ENCODE peak calls at places on chromosomes 7 and 10, in five cellular contexts. One of them, this sample, is unnamed.

GRCh38 chr10:62554632-62555199 is 180.5 kb downstream of the ZNF365 start:
- DNase-seq in psoas muscle: no peak
- DNase-seq in mesendoderm: peak; percentile 94
- DNase-seq in Peyer's patch: no peak
- DNase-seq in right lobe of liver: no peak
- DNase-seq in this sample: peak; percentile 63

GRCh38 chr7:28178537-28178936 is 2.1 kb downstream of the JAZF1 start:
- DNase-seq in right lobe of liver: no peak
- DNase-seq in Peyer's patch: no peak
- DNase-seq in mesendoderm: no peak
- DNase-seq in psoas muscle: no peak
- DNase-seq in this sample: no peak

GRCh38 chr7:69422473-69423102 is 175.7 kb upstream of the AUTS2 start:
- DNase-seq in mesendoderm: no peak
- DNase-seq in right lobe of liver: no peak
- DNase-seq in Peyer's patch: no peak
- DNase-seq in psoas muscle: no peak
- DNase-seq in this sample: no peak

GRCh38 chr7:11702938-11703337 is 129.1 kb downstream of the THSD7A start:
- DNase-seq in right lobe of liver: no peak
- DNase-seq in mesendoderm: no peak
- DNase-seq in Peyer's patch: no peak
- DNase-seq in psoas muscle: no peak
- DNase-seq in this sample: no peak

GRCh38 chr10:124708922-124709520 is 35.2 kb downstream of the FAM53B start:
- DNase-seq in Peyer's patch: peak; percentile 47
- DNase-seq in right lobe of liver: peak; percentile 42
- DNase-seq in psoas muscle: no peak
- DNase-seq in mesendoderm: peak; percentile 82
- DNase-seq in this sample: peak; percentile 64

GRCh38 chr7:44225566-44226395 is 25.0 kb downstream of the YKT6 start:
- DNase-seq in right lobe of liver: no peak
- DNase-seq in Peyer's patch: no peak
- DNase-seq in mesendoderm: no peak
- DNase-seq in psoas muscle: peak; percentile 40
- DNase-seq in this sample: no peak

GRCh38 chr10:33303988-33304387 is 30.5 kb downstream of the NRP1 start:
- DNase-seq in psoas muscle: no peak
- DNase-seq in mesendoderm: no peak
- DNase-seq in Peyer's patch: no peak
- DNase-seq in right lobe of liver: no peak
- DNase-seq in this sample: no peak

GRCh38 chr10:5588603-5589002 is 63.8 kb downstream of the CALML3 start:
- DNase-seq in mesendoderm: no peak
- DNase-seq in right lobe of liver: peak; percentile 12
- DNase-seq in psoas muscle: no peak
- DNase-seq in Peyer's patch: no peak
- DNase-seq in this sample: no peak

GRCh38 chr7:153858335-153858734 is 193.9 kb upstream of the DPP6 start:
- DNase-seq in Peyer's patch: no peak
- DNase-seq in psoas muscle: no peak
- DNase-seq in mesendoderm: peak; percentile 59
- DNase-seq in right lobe of liver: no peak
- DNase-seq in this sample: no peak

GRCh38 chr10:78875331-78875877 is 193.4 kb upstream of the ZMIZ1 start:
- DNase-seq in mesendoderm: peak; percentile 71
- DNase-seq in right lobe of liver: no peak
- DNase-seq in psoas muscle: no peak
- DNase-seq in Peyer's patch: no peak
- DNase-seq in this sample: peak; percentile 32

GRCh38 chr10:101007915-101008822 is 8.6 kb downstream of the LZTS2 start:
- DNase-seq in psoas muscle: no peak
- DNase-seq in Peyer's patch: no peak
- DNase-seq in mesendoderm: no peak
- DNase-seq in right lobe of liver: no peak
- DNase-seq in this sample: no peak

GRCh38 chr10:103722632-103723031 is 132.7 kb downstream of the SH3PXD2A start:
- DNase-seq in Peyer's patch: no peak
- DNase-seq in right lobe of liver: peak; percentile 13
- DNase-seq in mesendoderm: no peak
- DNase-seq in psoas muscle: no peak
- DNase-seq in this sample: no peak

GRCh38 chr7:10708447-10708846 is 265.2 kb upstream of the PHF14 start:
- DNase-seq in psoas muscle: no peak
- DNase-seq in mesendoderm: peak; percentile 71
- DNase-seq in Peyer's patch: no peak
- DNase-seq in right lobe of liver: no peak
- DNase-seq in this sample: peak; percentile 78

GRCh38 chr10:20040012-20040411 is 223.8 kb downstream of the PLXDC2 start:
- DNase-seq in psoas muscle: no peak
- DNase-seq in right lobe of liver: no peak
- DNase-seq in mesendoderm: no peak
- DNase-seq in Peyer's patch: no peak
- DNase-seq in this sample: no peak

GRCh38 chr7:14071045-14071444 is 81.6 kb upstream of the ETV1 start:
- DNase-seq in psoas muscle: no peak
- DNase-seq in mesendoderm: no peak
- DNase-seq in right lobe of liver: no peak
- DNase-seq in Peyer's patch: no peak
- DNase-seq in this sample: no peak

GRCh38 chr10:82313401-82313800 is 438.4 kb downstream of the NRG3 start:
- DNase-seq in psoas muscle: no peak
- DNase-seq in Peyer's patch: no peak
- DNase-seq in mesendoderm: no peak
- DNase-seq in right lobe of liver: no peak
- DNase-seq in this sample: no peak

GRCh38 chr7:8295638-8296361 is 33.8 kb upstream of the ICA1 start:
- DNase-seq in Peyer's patch: no peak
- DNase-seq in psoas muscle: no peak
- DNase-seq in right lobe of liver: no peak
- DNase-seq in mesendoderm: peak; percentile 94
- DNase-seq in this sample: peak; percentile 88

GRCh38 chr10:62433181-62433692 is 59.1 kb downstream of the ZNF365 start:
- DNase-seq in mesendoderm: peak; percentile 36
- DNase-seq in psoas muscle: peak; percentile 63
- DNase-seq in Peyer's patch: no peak
- DNase-seq in right lobe of liver: no peak
- DNase-seq in this sample: no peak

GRCh38 chr10:1550616-1551015 is 186.7 kb downstream of the ADARB2 start:
- DNase-seq in mesendoderm: no peak
- DNase-seq in right lobe of liver: no peak
- DNase-seq in Peyer's patch: peak; percentile 12
- DNase-seq in psoas muscle: no peak
- DNase-seq in this sample: no peak

GRCh38 chr10:31350891-31351290 is 31.9 kb downstream of the ZEB1 start:
- DNase-seq in Peyer's patch: no peak
- DNase-seq in right lobe of liver: no peak
- DNase-seq in mesendoderm: no peak
- DNase-seq in psoas muscle: no peak
- DNase-seq in this sample: no peak

GRCh38 chr7:16416289-16417282 is 4.8 kb downstream of the CRPPA start:
- DNase-seq in psoas muscle: no peak
- DNase-seq in right lobe of liver: no peak
- DNase-seq in Peyer's patch: no peak
- DNase-seq in mesendoderm: no peak
- DNase-seq in this sample: no peak

GRCh38 chr10:125291841-125292240 is 131.5 kb upstream of the CTBP2 start:
- DNase-seq in mesendoderm: no peak
- DNase-seq in right lobe of liver: no peak
- DNase-seq in psoas muscle: no peak
- DNase-seq in Peyer's patch: no peak
- DNase-seq in this sample: no peak

GRCh38 chr7:70354409-70355169 is 756.3 kb downstream of the AUTS2 start:
- DNase-seq in psoas muscle: no peak
- DNase-seq in Peyer's patch: no peak
- DNase-seq in right lobe of liver: no peak
- DNase-seq in mesendoderm: no peak
- DNase-seq in this sample: no peak

GRCh38 chr10:110840225-110840922 is 31.4 kb upstream of the PDCD4 start:
- DNase-seq in psoas muscle: no peak
- DNase-seq in right lobe of liver: peak; percentile 82
- DNase-seq in Peyer's patch: peak; percentile 93
- DNase-seq in mesendoderm: no peak
- DNase-seq in this sample: no peak

GRCh38 chr7:25726180-25726579 is 425.8 kb upstream of the NFE2L3 start:
- DNase-seq in psoas muscle: no peak
- DNase-seq in right lobe of liver: no peak
- DNase-seq in Peyer's patch: no peak
- DNase-seq in mesendoderm: peak; percentile 74
- DNase-seq in this sample: peak; percentile 70

GRCh38 chr10:96073722-96074121 is 30.3 kb downstream of the CCNJ start:
- DNase-seq in Peyer's patch: no peak
- DNase-seq in mesendoderm: no peak
- DNase-seq in psoas muscle: no peak
- DNase-seq in right lobe of liver: no peak
- DNase-seq in this sample: no peak

GRCh38 chr10:103691267-103691666 is 164.1 kb downstream of the SH3PXD2A start:
- DNase-seq in mesendoderm: no peak
- DNase-seq in psoas muscle: no peak
- DNase-seq in Peyer's patch: no peak
- DNase-seq in right lobe of liver: no peak
- DNase-seq in this sample: no peak

GRCh38 chr10:88428442-88428841 is 154.7 kb downstream of the RNLS start:
- DNase-seq in right lobe of liver: no peak
- DNase-seq in Peyer's patch: no peak
- DNase-seq in mesendoderm: peak; percentile 45
- DNase-seq in psoas muscle: no peak
- DNase-seq in this sample: no peak

GRCh38 chr10:78657622-78658165 is 411.1 kb upstream of the ZMIZ1 start:
- DNase-seq in right lobe of liver: peak; percentile 79
- DNase-seq in mesendoderm: peak; percentile 80
- DNase-seq in psoas muscle: peak; percentile 76
- DNase-seq in Peyer's patch: peak; percentile 81
- DNase-seq in this sample: peak; percentile 67

GRCh38 chr7:13778967-13779366 is 210.5 kb downstream of the ETV1 start:
- DNase-seq in psoas muscle: no peak
- DNase-seq in mesendoderm: no peak
- DNase-seq in right lobe of liver: no peak
- DNase-seq in Peyer's patch: no peak
- DNase-seq in this sample: no peak

GRCh38 chr7:516216-516605 is 3.4 kb downstream of the PDGFA start:
- DNase-seq in psoas muscle: no peak
- DNase-seq in right lobe of liver: no peak
- DNase-seq in mesendoderm: peak; percentile 41
- DNase-seq in Peyer's patch: no peak
- DNase-seq in this sample: peak; percentile 51

GRCh38 chr7:81740403-81740802 is 29.4 kb downstream of the HGF start:
- DNase-seq in right lobe of liver: no peak
- DNase-seq in mesendoderm: no peak
- DNase-seq in psoas muscle: no peak
- DNase-seq in Peyer's patch: no peak
- DNase-seq in this sample: no peak

GRCh38 chr10:105647354-105647753 is 1006.3 kb downstream of the SORCS3 start:
- DNase-seq in right lobe of liver: no peak
- DNase-seq in Peyer's patch: no peak
- DNase-seq in psoas muscle: no peak
- DNase-seq in mesendoderm: no peak
- DNase-seq in this sample: no peak

GRCh38 chr7:1095621-1096155 is 7.8 kb downstream of the GPER1 start:
- DNase-seq in Peyer's patch: no peak
- DNase-seq in psoas muscle: no peak
- DNase-seq in mesendoderm: no peak
- DNase-seq in right lobe of liver: no peak
- DNase-seq in this sample: no peak

GRCh38 chr7:101432316-101432715 is 69.6 kb downstream of the COL26A1 start:
- DNase-seq in mesendoderm: no peak
- DNase-seq in psoas muscle: no peak
- DNase-seq in right lobe of liver: no peak
- DNase-seq in Peyer's patch: no peak
- DNase-seq in this sample: no peak

GRCh38 chr7:101428093-101428866 is 65.6 kb downstream of the COL26A1 start:
- DNase-seq in psoas muscle: no peak
- DNase-seq in mesendoderm: no peak
- DNase-seq in right lobe of liver: no peak
- DNase-seq in Peyer's patch: no peak
- DNase-seq in this sample: no peak

GRCh38 chr7:101422361-101423195 is 59.9 kb downstream of the COL26A1 start:
- DNase-seq in right lobe of liver: no peak
- DNase-seq in mesendoderm: peak; percentile 50
- DNase-seq in psoas muscle: no peak
- DNase-seq in Peyer's patch: no peak
- DNase-seq in this sample: no peak

GRCh38 chr7:101421123-101421522 is 58.4 kb downstream of the COL26A1 start:
- DNase-seq in mesendoderm: no peak
- DNase-seq in Peyer's patch: no peak
- DNase-seq in right lobe of liver: no peak
- DNase-seq in psoas muscle: no peak
- DNase-seq in this sample: no peak

GRCh38 chr7:101426303-101427011 is 63.8 kb downstream of the COL26A1 start:
- DNase-seq in psoas muscle: no peak
- DNase-seq in mesendoderm: no peak
- DNase-seq in right lobe of liver: no peak
- DNase-seq in Peyer's patch: no peak
- DNase-seq in this sample: no peak
- H3K27me3 ChIP-seq in psoas muscle: no peaks in the 10 kb centered on the region
- H3K27me3 ChIP-seq in mesendoderm: no peaks in the 10 kb centered on the region
- H3K27me3 ChIP-seq in right lobe of liver: no peaks in the 10 kb centered on the region
- H3K27me3 ChIP-seq in Peyer's patch: no peaks in the 10 kb centered on the region
- H3K27me3 ChIP-seq in this sample: no peaks in the 10 kb centered on the region

GRCh38 chr10:90915141-90916075 is 5.5 kb downstream of the ANKRD1 start:
- DNase-seq in right lobe of liver: no peak
- DNase-seq in mesendoderm: no peak
- DNase-seq in psoas muscle: no peak
- DNase-seq in Peyer's patch: no peak
- DNase-seq in this sample: no peak

GRCh38 chr10:90912176-90912575 is 8.7 kb downstream of the ANKRD1 start:
- DNase-seq in psoas muscle: no peak
- DNase-seq in Peyer's patch: no peak
- DNase-seq in mesendoderm: peak; percentile 63
- DNase-seq in right lobe of liver: no peak
- DNase-seq in this sample: no peak

GRCh38 chr10:90916392-90917110 is 4.3 kb downstream of the ANKRD1 start:
- DNase-seq in mesendoderm: no peak
- DNase-seq in Peyer's patch: no peak
- DNase-seq in psoas muscle: no peak
- DNase-seq in right lobe of liver: no peak
- DNase-seq in this sample: no peak

GRCh38 chr10:90912854-90913479 is 7.9 kb downstream of the ANKRD1 start:
- DNase-seq in Peyer's patch: no peak
- DNase-seq in psoas muscle: no peak
- DNase-seq in mesendoderm: peak; percentile 53
- DNase-seq in right lobe of liver: no peak
- DNase-seq in this sample: no peak

GRCh38 chr10:90913774-90914420 is 7.0 kb downstream of the ANKRD1 start:
- DNase-seq in right lobe of liver: no peak
- DNase-seq in Peyer's patch: no peak
- DNase-seq in psoas muscle: no peak
- DNase-seq in mesendoderm: no peak
- DNase-seq in this sample: no peak
- H3K27me3 ChIP-seq in right lobe of liver: no peaks in the 10 kb centered on the region
- H3K27me3 ChIP-seq in Peyer's patch: no peaks in the 10 kb centered on the region
- H3K27me3 ChIP-seq in psoas muscle: no peaks in the 10 kb centered on the region
- H3K27me3 ChIP-seq in mesendoderm: peaks cover 1% of the 10 kb centered on the region
- H3K27me3 ChIP-seq in this sample: no peaks in the 10 kb centered on the region

GRCh38 chr7:117872565-117873055 is 631 bp downstream of the CTTNBP2 start:
- DNase-seq in Peyer's patch: no peak
- DNase-seq in mesendoderm: peak; percentile 66
- DNase-seq in psoas muscle: peak; percentile 37
- DNase-seq in right lobe of liver: peak; percentile 58
- DNase-seq in this sample: peak; percentile 68
- H3K27me3 ChIP-seq in Peyer's patch: no peaks in the 10 kb centered on the region
- H3K27me3 ChIP-seq in mesendoderm: no peaks in the 10 kb centered on the region
- H3K27me3 ChIP-seq in psoas muscle: no peaks in the 10 kb centered on the region
- H3K27me3 ChIP-seq in right lobe of liver: no peaks in the 10 kb centered on the region
- H3K27me3 ChIP-seq in this sample: no peaks in the 10 kb centered on the region

GRCh38 chr7:156492170-156492569 is 148.4 kb upstream of the RNF32 start:
- DNase-seq in Peyer's patch: no peak
- DNase-seq in right lobe of liver: no peak
- DNase-seq in mesendoderm: no peak
- DNase-seq in psoas muscle: no peak
- DNase-seq in this sample: no peak
- H3K27me3 ChIP-seq in Peyer's patch: no peaks in the 10 kb centered on the region
- H3K27me3 ChIP-seq in right lobe of liver: no peaks in the 10 kb centered on the region
- H3K27me3 ChIP-seq in mesendoderm: no peaks in the 10 kb centered on the region
- H3K27me3 ChIP-seq in psoas muscle: no peaks in the 10 kb centered on the region
- H3K27me3 ChIP-seq in this sample: no peaks in the 10 kb centered on the region

This sample was measured in neural progenitor cell.